ENCODE peak calls at places on chromosomes 6 and 20, in four cellular contexts. O is neural progenitor cell, G is H9, C is MM.1S. E is an unnamed sample.

GRCh38 chr20:58571942-58572666 is 56.9 kb upstream of the APCDD1L start:
- DNase-seq in C (no peak), O (no peak), G (no peak), E (no peak)

GRCh38 chr6:54717849-54718455 is 128.6 kb upstream of the FAM83B start:
- DNase-seq in G (peak), O (peak), C (peak), E (peak)

GRCh38 chr6:98498891-98499290 is 335.5 kb upstream of the POU3F2 start:
- DNase-seq in O (no peak), G (no peak), C (no peak), E (no peak)

GRCh38 chr20:59802471-59803221 is 130.8 kb downstream of the SYCP2 start:
- DNase-seq in G (peak), C (no peak), O (no peak), E (no peak)

GRCh38 chr20:49288250-49288751 is 10.4 kb upstream of the ZNFX1 start:
- DNase-seq in C (no peak), G (no peak), O (no peak), E (no peak)

GRCh38 chr20:61252601-61253263 is 671 bp downstream of the CDH4 start:
- DNase-seq in C (no peak), G (no peak), O (peak), E (no peak)

GRCh38 chr6:1286972-1287600 is 24.8 kb upstream of the FOXQ1 start:
- DNase-seq in G (no peak), C (no peak), O (no peak), E (peak)

GRCh38 chr6:150499882-150500312 is 99.8 kb upstream of the PLEKHG1 start:
- DNase-seq in G (no peak), C (no peak), O (no peak), E (no peak)

GRCh38 chr20:10125757-10126156 is 91.0 kb downstream of the ANKEF1 start:
- DNase-seq in C (no peak), G (no peak), O (no peak), E (no peak)

GRCh38 chr6:161557333-161558107 is 283.7 kb upstream of the AGPAT4 start:
- DNase-seq in C (no peak), O (peak), G (no peak), E (no peak)

GRCh38 chr6:159416891-159417540 is 247.8 kb downstream of the FNDC1 start:
- DNase-seq in O (no peak), G (no peak), C (no peak), E (no peak)

GRCh38 chr6:10390495-10391298 is 24.2 kb downstream of the TFAP2A start:
- DNase-seq in C (no peak), O (peak), G (peak), E (no peak)

GRCh38 chr6:73873081-73873480 is 177.1 kb downstream of the CD109 start:
- DNase-seq in G (no peak), O (no peak), C (no peak), E (no peak)

GRCh38 chr6:47701374-47701773 is 3.0 kb downstream of the ADGRF4 start:
- DNase-seq in O (no peak), G (no peak), C (peak), E (peak)

GRCh38 chr6:111263837-111264236 is 176.5 kb downstream of the SLC16A10 start:
- DNase-seq in C (no peak), G (no peak), O (no peak), E (peak)

GRCh38 chr6:103107985-103108384 is 1714.5 kb downstream of the GRIK2 start:
- DNase-seq in O (no peak), G (no peak), C (no peak), E (no peak)

GRCh38 chr6:110285306-110286060 is 72.7 kb downstream of the METTL24 start:
- DNase-seq in C (no peak), G (no peak), O (no peak), E (no peak)

GRCh38 chr20:7585126-7585679 is 355.1 kb downstream of the HAO1 start:
- DNase-seq in G (no peak), O (no peak), C (no peak), E (no peak)

GRCh38 chr6:122799916-122800701 is 11.1 kb downstream of the SMPDL3A start:
- DNase-seq in C (no peak), O (no peak), G (no peak), E (no peak)

GRCh38 chr6:154447929-154448328 is 62.6 kb downstream of the CNKSR3 start:
- DNase-seq in C (no peak), G (no peak), O (no peak), E (no peak)

GRCh38 chr20:47296950-47297349 is 59.5 kb downstream of the ZMYND8 start:
- DNase-seq in O (peak), G (no peak), C (no peak), E (no peak)

GRCh38 chr6:155241966-155242365 is 21.8 kb upstream of the CLDN20 start:
- DNase-seq in G (no peak), C (no peak), O (no peak), E (no peak)

GRCh38 chr20:37398750-37399621 is 53.0 kb downstream of the SRC start:
- DNase-seq in O (no peak), G (no peak), C (no peak), E (no peak)

GRCh38 chr6:13613029-13613594 is 2.0 kb upstream of the NOL7 start:
- DNase-seq in C (no peak), G (no peak), O (no peak), E (no peak)

GRCh38 chr20:41347523-41348429 is 7.2 kb downstream of the LPIN3 start:
- DNase-seq in G (no peak), C (no peak), O (no peak), E (no peak)

GRCh38 chr6:129893513-129894098 is 32.5 kb upstream of the TMEM244 start:
- DNase-seq in O (no peak), G (no peak), C (peak), E (no peak)

GRCh38 chr6:146770965-146771735 is 172.4 kb downstream of the ADGB start:
- DNase-seq in C (no peak), O (no peak), G (no peak), E (no peak)

GRCh38 chr20:43017241-43018030 is 172.3 kb downstream of the PTPRT start:
- DNase-seq in G (peak), O (no peak), C (no peak), E (no peak)

GRCh38 chr6:14673201-14673600 is 555.6 kb downstream of the CD83 start:
- DNase-seq in C (no peak), G (no peak), O (no peak), E (no peak)

GRCh38 chr6:43453831-43454230 is 1.5 kb downstream of the DLK2 start:
- DNase-seq in G (no peak), O (no peak), C (no peak), E (no peak)

GRCh38 chr6:43452896-43453295 is 2.5 kb downstream of the DLK2 start:
- DNase-seq in O (no peak), C (no peak), G (no peak), E (no peak)

GRCh38 chr6:43454290-43455033 is 886 bp downstream of the DLK2 start:
- DNase-seq in G (peak), O (peak), C (peak), E (peak)

GRCh38 chr6:43456737-43457126 is 1.4 kb upstream of the DLK2 start:
- DNase-seq in O (no peak), G (no peak), C (no peak), E (peak)

DNA sequence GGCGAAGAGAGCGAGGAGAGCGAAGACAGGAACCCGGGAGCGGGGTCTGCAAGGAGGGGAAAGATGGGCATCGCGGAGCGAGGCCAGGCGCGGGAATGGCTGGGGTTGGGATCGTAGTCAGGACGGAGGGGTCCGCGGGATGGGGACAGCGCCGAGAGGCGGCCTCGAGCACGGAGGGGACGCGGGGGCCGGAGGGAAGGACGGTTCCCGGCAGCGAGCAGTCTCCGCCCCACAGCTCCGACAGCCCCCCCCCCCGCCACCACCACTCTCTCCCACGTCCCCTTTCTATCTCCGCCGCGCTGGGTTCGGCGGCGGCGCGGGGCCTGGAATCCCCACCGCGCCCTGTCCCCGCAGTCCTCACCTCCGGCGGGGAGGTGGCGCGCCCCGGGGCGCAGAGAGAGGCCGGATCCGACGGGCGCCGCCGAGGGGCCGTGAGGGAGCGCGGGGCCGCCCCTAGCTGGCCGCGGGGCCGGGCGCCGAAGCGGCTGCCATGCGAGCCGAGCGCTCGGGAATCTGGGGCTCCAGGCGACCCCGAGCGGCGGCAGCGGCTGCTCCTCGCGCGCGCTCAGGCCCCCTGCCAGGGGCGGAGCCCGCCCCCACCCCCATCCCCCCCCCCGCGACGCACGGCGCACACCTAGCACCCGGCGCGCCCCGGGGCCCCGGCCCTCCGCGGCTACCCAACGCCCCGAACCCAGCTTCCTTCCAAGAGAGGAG is at the start of gene DLK2:
- DNase-seq in O (peak), G (no peak), C (no peak), E (peak)
- H2AFZ ChIP-seq in O (peak), G (no peak), C (peak), E (peak)

DNA sequence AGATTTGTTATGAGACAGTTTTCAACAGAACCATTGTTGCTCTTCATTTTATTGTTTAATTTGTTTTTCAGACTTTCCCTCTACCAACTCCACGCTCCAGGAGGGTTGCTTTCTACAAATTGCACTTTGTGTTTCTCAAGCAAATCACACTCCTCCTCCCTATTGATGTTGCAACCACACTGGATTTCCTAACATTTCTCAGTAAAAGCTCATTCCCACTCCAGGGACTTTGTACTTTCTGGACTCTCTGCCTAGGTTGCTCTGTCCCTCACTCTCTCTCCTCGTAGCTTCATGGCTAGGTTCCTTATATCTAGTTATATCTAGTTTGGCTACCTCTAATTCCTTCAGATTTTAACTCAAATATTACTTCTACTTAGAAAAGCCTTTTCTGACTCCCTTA is 20.3 kb downstream of the PGK2 start:
- DNase-seq in G (no peak), O (no peak), C (no peak), E (no peak)
- H2AFZ ChIP-seq in G (no peak), O (peak), C (no peak), E (no peak)

DNA sequence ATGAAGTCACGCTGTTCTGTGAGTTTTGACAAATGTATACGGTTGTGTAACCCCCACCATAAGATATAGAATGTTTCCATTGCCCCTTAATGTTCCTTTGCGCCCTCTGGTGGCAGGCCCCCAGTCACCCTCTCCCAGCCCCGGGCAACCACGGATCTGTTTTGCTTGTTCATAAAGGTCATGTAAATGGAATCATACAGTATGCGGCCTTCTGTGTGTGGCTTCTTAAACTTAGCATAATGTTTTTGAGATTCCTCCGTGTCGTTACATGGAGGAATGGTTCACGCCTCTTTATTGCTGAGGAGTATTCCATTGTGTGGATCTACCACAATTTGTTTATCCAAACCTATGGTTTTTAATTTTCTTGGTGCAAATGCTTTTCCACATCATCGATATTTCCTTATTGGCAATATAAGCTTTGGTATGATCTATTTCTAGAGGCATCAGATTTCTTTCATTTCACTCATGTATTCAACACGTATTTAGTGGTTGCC is 28.4 kb downstream of the LYRM2 start:
- DNase-seq in O (peak), G (peak), C (peak), E (peak)
- H2AFZ ChIP-seq in O (no peak), G (no peak), C (no peak), E (no peak)

GRCh38 chr6:139567095-139567494 is 192.6 kb upstream of the CITED2 start:
- DNase-seq in C (no peak), G (no peak), O (no peak), E (no peak)
- H2AFZ ChIP-seq in C (no peak), G (no peak), O (no peak), E (no peak)

DNA sequence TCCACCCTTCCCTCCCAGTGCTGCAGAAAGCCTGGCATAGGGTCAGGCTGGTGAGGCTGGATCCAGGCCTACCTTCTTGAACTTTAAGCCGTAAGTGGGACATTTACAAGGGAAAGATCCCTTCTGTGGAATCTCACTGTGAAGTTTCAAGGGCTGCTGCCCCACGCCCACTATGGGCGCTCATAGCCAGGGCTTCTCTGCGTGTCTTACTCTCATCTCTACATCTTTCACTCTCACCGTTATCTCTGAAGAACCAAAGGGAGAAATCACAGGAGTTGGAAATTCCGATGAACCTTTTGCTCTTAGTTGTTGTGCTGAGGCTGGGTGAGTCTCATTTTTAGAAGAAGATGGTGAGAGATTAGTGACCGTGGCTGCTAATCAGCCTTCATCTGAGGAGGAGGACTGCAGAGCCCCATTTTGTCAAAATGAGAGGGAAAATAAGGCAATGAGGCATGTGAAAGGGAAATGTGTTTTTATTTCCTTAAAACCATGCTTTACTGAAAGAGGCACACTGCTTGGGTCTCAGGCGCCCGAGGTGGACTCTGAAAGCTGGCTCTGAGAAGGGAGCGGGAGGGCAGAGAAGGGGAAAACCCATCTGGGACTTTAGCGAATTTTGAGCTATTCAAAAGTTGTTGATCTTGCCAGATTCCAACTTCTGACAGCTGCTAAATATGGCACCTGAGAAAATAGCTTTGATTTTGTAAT is 301.5 kb downstream of the CLIC5 start:
- DNase-seq in O (no peak), C (no peak), G (no peak), E (no peak)
- H2AFZ ChIP-seq in O (peak), C (peak), G (no peak), E (no peak)

GRCh38 chr20:56676679-56677078 is 47.6 kb downstream of the TFAP2C start:
- DNase-seq in G (no peak), O (no peak), C (no peak), E (no peak)
- H2AFZ ChIP-seq in G (no peak), O (no peak), C (no peak), E (no peak)

GRCh38 chr20:4548552-4548951 is 173.2 kb upstream of the PRND start:
- DNase-seq in O (no peak), G (no peak), C (no peak), E (no peak)

GRCh38 chr20:4545526-4545925 is 176.2 kb upstream of the PRND start:
- DNase-seq in G (no peak), C (no peak), O (no peak), E (no peak)

GRCh38 chr20:4546786-4547185 is 174.9 kb upstream of the PRND start:
- DNase-seq in O (no peak), C (no peak), G (no peak), E (no peak)

GRCh38 chr20:4544765-4545164 is 176.9 kb upstream of the PRND start:
- DNase-seq in G (no peak), C (no peak), O (no peak), E (no peak)

DNA sequence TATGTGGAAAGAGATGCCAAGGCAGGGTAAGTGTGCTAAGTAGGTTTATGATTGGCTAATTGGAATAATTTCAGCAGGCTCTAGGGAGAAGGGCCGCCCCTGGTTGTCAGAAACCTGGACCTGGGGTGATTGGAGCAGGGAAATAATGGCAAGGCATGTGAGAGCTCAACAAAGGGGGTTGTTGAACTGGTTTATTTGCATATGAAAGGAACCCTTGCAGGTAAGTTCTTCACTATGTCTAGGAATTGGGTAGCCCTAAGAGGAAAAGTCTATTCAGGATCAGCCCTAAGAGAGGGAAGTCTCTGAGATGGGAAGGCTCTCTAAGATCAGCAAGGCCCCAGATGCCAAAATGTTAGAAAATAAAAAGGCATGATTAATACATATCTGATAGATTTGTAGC is 175.4 kb upstream of the PRND start:
- DNase-seq in G (peak), C (no peak), O (no peak), E (no peak)
- H2AFZ ChIP-seq in G (no peak), C (no peak), O (no peak), E (no peak)

GRCh38 chr6:165832471-165832836 is 169.4 kb upstream of the PDE10A start:
- DNase-seq in C (no peak), O (no peak), G (no peak), E (no peak)
- H2AFZ ChIP-seq in C (no peak), O (no peak), G (no peak), E (no peak)

E was measured in trophoblast cell.